ENCODE peak calls at places on chromosomes 13 and 19, in six cellular contexts. Z, O, U, Q, T and B are unnamed samples.

GRCh38 chr19:49988007-49988406 is 27.0 kb upstream of the SIGLEC11 start:
- DNase-seq in Z (no peak), O (no peak), U (no peak), Q (no peak), T (no peak), B (no peak)

GRCh38 chr19:34253711-34254551 is 423 bp upstream of the GARRE1 start:
- DNase-seq in Z (peak; percentile 97), O (peak; percentile 91), U (peak; percentile 86), Q (peak; percentile 94), T (peak; percentile 47), B (no peak)

GRCh38 chr13:89554801-89555200 is 1792.7 kb upstream of the MIR17HG start:
- DNase-seq in Z (no peak), O (no peak), U (no peak), Q (no peak), T (no peak), B (no peak)

GRCh38 chr19:34787059-34787824 is 14.2 kb upstream of the ZNF599 start:
- DNase-seq in Z (no peak), O (no peak), U (no peak), Q (no peak), T (no peak), B (no peak)

GRCh38 chr13:110340812-110341444 is 33.8 kb downstream of the COL4A2 start:
- DNase-seq in Z (peak; percentile 94), O (peak; percentile 73), U (peak; percentile 43), Q (peak; percentile 59), T (peak; percentile 93), B (peak; percentile 93)

GRCh38 chr13:74226791-74227475 is 92.7 kb upstream of the KLF12 start:
- DNase-seq in Z (no peak), O (no peak), U (no peak), Q (no peak), T (peak; percentile 75), B (peak; percentile 14)

GRCh38 chr13:25847145-25847544 is 204.7 kb downstream of the SHISA2 start:
- DNase-seq in Z (no peak), O (no peak), U (no peak), Q (no peak), T (no peak), B (no peak)

GRCh38 chr13:75749407-75749806 is 113.3 kb downstream of the LMO7 start:
- DNase-seq in Z (no peak), O (no peak), U (no peak), Q (no peak), T (peak; percentile 47), B (no peak)

GRCh38 chr19:21765151-21765550 is 2.2 kb downstream of the ZNF100 start:
- DNase-seq in Z (no peak), O (no peak), U (no peak), Q (no peak), T (no peak), B (no peak)

GRCh38 chr19:45782820-45783785 is 813 bp upstream of the DMPK start:
- DNase-seq in Z (no peak), O (no peak), U (no peak), Q (no peak), T (peak; percentile 71), B (peak; percentile 86)

GRCh38 chr13:71831716-71832115 is 35.3 kb downstream of the DACH1 start:
- DNase-seq in Z (no peak), O (no peak), U (no peak), Q (no peak), T (no peak), B (no peak)

GRCh38 chr13:93687261-93687660 is 460.7 kb downstream of the GPC6 start:
- DNase-seq in Z (no peak), O (no peak), U (no peak), Q (no peak), T (peak; percentile 75), B (no peak)

GRCh38 chr13:110561335-110562033 is at the start of gene RAB20:
- DNase-seq in Z (peak; percentile 97), O (peak; percentile 93), U (peak; percentile 79), Q (peak; percentile 92), T (peak; percentile 76), B (peak; percentile 94)

GRCh38 chr13:46640843-46641242 is 87.9 kb downstream of the LRCH1 start:
- DNase-seq in Z (no peak), O (no peak), U (no peak), Q (no peak), T (peak; percentile 58), B (peak; percentile 46)

GRCh38 chr13:42394361-42395065 is 122.6 kb downstream of the AKAP11 start:
- DNase-seq in Z (no peak), O (no peak), U (no peak), Q (no peak), T (no peak), B (no peak)

GRCh38 chr13:26062853-26063444 is 11.1 kb upstream of the SHISA2 start:
- DNase-seq in Z (no peak), O (no peak), U (no peak), Q (peak; percentile 66), T (peak; percentile 33), B (peak; percentile 29)

GRCh38 chr19:34597596-34597995 is 79.4 kb downstream of the SCGB2B2 start:
- DNase-seq in Z (no peak), O (no peak), U (no peak), Q (no peak), T (no peak), B (no peak)

GRCh38 chr19:7648265-7649014 is 11.5 kb downstream of the STXBP2 start:
- DNase-seq in Z (no peak), O (no peak), U (no peak), Q (no peak), T (no peak), B (no peak)

GRCh38 chr13:79581870-79582315 is 100.9 kb downstream of the NDFIP2 start:
- DNase-seq in Z (peak; percentile 84), O (no peak), U (no peak), Q (no peak), T (peak; percentile 3), B (peak; percentile 25)

GRCh38 chr13:33411312-33411711 is 125.8 kb upstream of the STARD13 start:
- DNase-seq in Z (no peak), O (no peak), U (no peak), Q (no peak), T (no peak), B (no peak)

GRCh38 chr13:33410619-33411018 is 125.1 kb upstream of the STARD13 start:
- DNase-seq in Z (no peak), O (no peak), U (no peak), Q (no peak), T (no peak), B (no peak)

GRCh38 chr13:33415822-33416221 is 130.3 kb upstream of the STARD13 start:
- DNase-seq in Z (no peak), O (no peak), U (no peak), Q (no peak), T (no peak), B (no peak)
- H3K4me3 ChIP-seq in Z (no peak overlapping the region), O (no peak overlapping the region), U (no peak overlapping the region), Q (no peak overlapping the region), T (no peak overlapping the region), B (no peak overlapping the region)

DNA sequence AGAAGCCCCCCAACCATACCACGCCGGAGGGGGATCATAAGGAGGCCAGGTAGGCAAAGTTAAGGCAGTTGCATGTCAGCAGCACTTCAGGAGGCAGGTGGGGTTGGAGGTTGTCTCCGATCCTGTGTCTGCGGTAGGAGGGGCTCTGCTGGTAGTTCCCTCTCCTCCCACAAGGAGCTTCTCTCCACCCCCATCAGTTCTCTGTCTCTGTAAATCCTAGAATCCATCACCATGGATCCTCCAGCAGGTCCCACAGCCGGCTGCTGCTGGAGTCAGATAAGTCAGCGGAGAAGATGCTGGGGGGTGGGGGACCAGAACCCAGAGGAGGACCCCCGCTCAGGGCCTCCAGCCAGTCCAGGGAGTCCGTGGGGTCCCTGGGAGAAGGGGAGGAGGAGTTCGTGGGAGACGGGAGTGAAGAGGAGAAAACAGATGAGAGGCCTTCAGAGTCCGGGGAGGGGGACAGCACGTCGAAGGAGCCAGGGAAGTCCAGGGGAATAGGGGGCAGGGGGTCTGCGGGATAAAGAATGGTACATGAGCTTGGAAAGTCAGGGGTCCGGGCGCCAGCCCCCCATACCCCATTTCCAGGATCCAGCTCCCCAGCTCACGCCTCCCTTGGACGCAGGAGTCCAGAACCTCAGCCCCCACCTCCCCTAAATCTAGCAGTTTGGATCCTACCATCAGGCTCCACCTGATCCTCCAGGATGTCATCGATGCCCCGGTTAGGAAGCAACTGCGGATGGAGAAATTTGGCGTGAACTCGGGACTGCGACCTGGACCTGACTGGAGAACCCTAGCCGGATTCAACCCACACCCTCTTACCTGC is 6.3 kb downstream of the MAMSTR start:
- DNase-seq in Z (no peak), O (no peak), U (no peak), Q (no peak), T (peak; percentile 31), B (no peak)
- TF ChIP-seq CTCF in Z (no peak), O (no peak), U (no peak), Q (no peak), T (peak; percentile 30), B (peak; percentile 41)

DNA sequence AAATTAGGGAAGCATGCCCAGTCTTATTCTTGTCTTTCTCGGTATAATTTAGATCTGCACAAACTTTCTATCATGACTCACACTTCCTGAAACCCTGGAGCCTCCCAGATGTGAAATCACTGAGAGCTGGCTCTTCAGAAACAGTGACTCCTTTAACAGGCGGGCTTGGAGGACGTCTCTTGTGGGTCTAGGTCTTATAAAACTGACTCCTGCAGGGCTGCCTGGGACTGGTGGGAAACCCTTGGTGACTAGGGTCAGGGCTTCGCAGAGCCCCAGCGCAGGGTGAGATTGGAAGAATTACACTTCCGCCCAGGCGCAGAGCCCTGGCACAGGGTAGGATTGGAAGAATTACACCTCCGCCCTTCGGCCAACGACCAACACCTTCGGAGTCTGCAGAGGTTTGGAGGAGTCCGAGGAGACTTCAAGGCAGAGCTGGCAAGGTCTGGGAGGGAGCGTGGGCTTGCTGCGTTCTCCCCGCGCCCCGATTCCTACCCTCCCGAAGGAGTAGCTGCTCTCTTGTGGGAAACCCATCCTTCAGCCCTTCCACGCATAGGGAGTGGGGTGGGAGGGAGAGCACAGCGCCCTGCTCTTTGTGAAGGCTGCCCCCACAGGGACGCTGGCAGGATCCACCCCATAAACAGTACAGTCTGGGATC is 43.4 kb upstream of the MAP3K10 start:
- DNase-seq in Z (peak; percentile 86), O (no peak), U (no peak), Q (no peak), T (peak; percentile 77), B (peak; percentile 42)
- H3K4me3 ChIP-seq in Z (no peak overlapping the region), O (peak overlapping the region; percentile 19), U (no peak overlapping the region), Q (no peak overlapping the region), T (no peak overlapping the region), B (no peak overlapping the region)

GRCh38 chr13:98678741-98679140 is 73.7 kb downstream of the SLC15A1 start:
- DNase-seq in Z (no peak), O (no peak), U (no peak), Q (no peak), T (no peak), B (no peak)

GRCh38 chr13:98675837-98676236 is 76.6 kb downstream of the SLC15A1 start:
- DNase-seq in Z (no peak), O (no peak), U (no peak), Q (no peak), T (no peak), B (no peak)

GRCh38 chr13:98677398-98677797 is 75.1 kb downstream of the SLC15A1 start:
- DNase-seq in Z (no peak), O (no peak), U (no peak), Q (no peak), T (peak; percentile 69), B (no peak)

GRCh38 chr13:98676239-98676638 is 76.2 kb downstream of the SLC15A1 start:
- DNase-seq in Z (no peak), O (no peak), U (no peak), Q (no peak), T (no peak), B (no peak)

DNA sequence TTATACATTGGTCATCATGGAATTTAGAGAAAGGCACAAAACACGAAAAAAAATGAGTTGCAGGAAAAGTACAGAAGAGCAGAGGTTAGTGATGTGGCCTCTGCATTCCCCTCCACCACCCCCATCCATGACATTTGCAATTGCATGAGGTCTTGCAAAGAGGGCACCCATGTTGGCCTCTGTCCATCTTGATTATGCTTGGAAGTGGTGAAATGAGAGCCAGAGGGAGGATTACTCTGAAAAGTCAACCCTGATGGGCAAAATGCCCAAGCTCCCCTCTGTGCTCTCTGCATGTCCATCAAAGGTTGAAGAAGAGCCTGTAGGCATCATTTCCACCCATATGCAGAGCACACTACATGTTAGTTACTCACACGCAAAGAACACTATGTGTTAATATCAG is 71.5 kb downstream of the SLC15A1 start:
- DNase-seq in Z (no peak), O (no peak), U (no peak), Q (no peak), T (no peak), B (no peak)
- TF ChIP-seq CTCF in Z (no peak), O (no peak), U (no peak), Q (no peak), T (no peak), B (no peak)